ENCODE peak calls at places on chromosome 7, in eight cellular contexts. One of them, this sample, is unnamed.

GRCh38 chr7:73718905-73719805 is at the start of gene STX1A:
- DNase-seq in H9: peak; percentile 67
- DNase-seq in GM23338: peak; percentile 82
- DNase-seq in A549: no peak
- DNase-seq in keratinocyte: no peak
- DNase-seq in mesendoderm: peak; percentile 55
- DNase-seq in SK-N-SH: peak; percentile 100
- DNase-seq in PC-9: no peak
- DNase-seq in this sample: peak; percentile 67

GRCh38 chr7:113008755-113009154 is 77.9 kb downstream of the GPR85 start:
- DNase-seq in H9: no peak
- DNase-seq in GM23338: no peak
- DNase-seq in A549: no peak
- DNase-seq in keratinocyte: no peak
- DNase-seq in mesendoderm: no peak
- DNase-seq in SK-N-SH: no peak
- DNase-seq in PC-9: no peak
- DNase-seq in this sample: no peak

GRCh38 chr7:151409555-151410404 is at the start of gene WDR86:
- DNase-seq in H9: peak; percentile 58
- DNase-seq in GM23338: peak; percentile 76
- DNase-seq in A549: no peak
- DNase-seq in keratinocyte: no peak
- DNase-seq in mesendoderm: peak; percentile 50
- DNase-seq in SK-N-SH: peak; percentile 98
- DNase-seq in PC-9: no peak
- DNase-seq in this sample: no peak

GRCh38 chr7:33888206-33888605 is 17.1 kb upstream of the BMPER start:
- DNase-seq in H9: peak; percentile 78
- DNase-seq in GM23338: peak; percentile 64
- DNase-seq in A549: no peak
- DNase-seq in keratinocyte: peak; percentile 81
- DNase-seq in mesendoderm: peak; percentile 99
- DNase-seq in SK-N-SH: no peak
- DNase-seq in PC-9: no peak
- DNase-seq in this sample: peak; percentile 62

GRCh38 chr7:159153511-159153910 is 8.8 kb upstream of the VIPR2 start:
- DNase-seq in H9: no peak
- DNase-seq in GM23338: no peak
- DNase-seq in A549: no peak
- DNase-seq in keratinocyte: no peak
- DNase-seq in mesendoderm: no peak
- DNase-seq in SK-N-SH: no peak
- DNase-seq in PC-9: no peak
- DNase-seq in this sample: no peak

GRCh38 chr7:36784991-36785940 is 61.0 kb upstream of the AOAH start:
- DNase-seq in H9: no peak
- DNase-seq in GM23338: no peak
- DNase-seq in A549: no peak
- DNase-seq in keratinocyte: peak; percentile 38
- DNase-seq in mesendoderm: no peak
- DNase-seq in SK-N-SH: no peak
- DNase-seq in PC-9: no peak
- DNase-seq in this sample: no peak

GRCh38 chr7:103504505-103505135 is 58.6 kb upstream of the SLC26A5 start:
- DNase-seq in H9: peak; percentile 31
- DNase-seq in GM23338: peak; percentile 16
- DNase-seq in A549: no peak
- DNase-seq in keratinocyte: no peak
- DNase-seq in mesendoderm: no peak
- DNase-seq in SK-N-SH: no peak
- DNase-seq in PC-9: no peak
- DNase-seq in this sample: no peak

GRCh38 chr7:82534687-82535086 is 91.1 kb upstream of the CACNA2D1 start:
- DNase-seq in H9: no peak
- DNase-seq in GM23338: no peak
- DNase-seq in A549: no peak
- DNase-seq in keratinocyte: no peak
- DNase-seq in mesendoderm: no peak
- DNase-seq in SK-N-SH: no peak
- DNase-seq in PC-9: peak; percentile 94
- DNase-seq in this sample: peak; percentile 17

GRCh38 chr7:87000344-87000743 is 59.1 kb downstream of the ELAPOR2 start:
- DNase-seq in H9: no peak
- DNase-seq in GM23338: no peak
- DNase-seq in A549: no peak
- DNase-seq in keratinocyte: no peak
- DNase-seq in mesendoderm: no peak
- DNase-seq in SK-N-SH: no peak
- DNase-seq in PC-9: no peak
- DNase-seq in this sample: peak; percentile 36

GRCh38 chr7:47570649-47571050 is 11.3 kb downstream of the TNS3 start:
- DNase-seq in H9: no peak
- DNase-seq in GM23338: no peak
- DNase-seq in A549: no peak
- DNase-seq in keratinocyte: no peak
- DNase-seq in mesendoderm: no peak
- DNase-seq in SK-N-SH: no peak
- DNase-seq in PC-9: no peak
- DNase-seq in this sample: peak; percentile 56

GRCh38 chr7:131226116-131226562 is 101.5 kb upstream of the MKLN1 start:
- DNase-seq in H9: no peak
- DNase-seq in GM23338: no peak
- DNase-seq in A549: no peak
- DNase-seq in keratinocyte: no peak
- DNase-seq in mesendoderm: no peak
- DNase-seq in SK-N-SH: no peak
- DNase-seq in PC-9: no peak
- DNase-seq in this sample: peak; percentile 81

GRCh38 chr7:80244206-80244956 is 109.8 kb downstream of the GNAI1 start:
- DNase-seq in H9: no peak
- DNase-seq in GM23338: no peak
- DNase-seq in A549: no peak
- DNase-seq in keratinocyte: no peak
- DNase-seq in mesendoderm: no peak
- DNase-seq in SK-N-SH: no peak
- DNase-seq in PC-9: no peak
- DNase-seq in this sample: peak; percentile 85

GRCh38 chr7:65746398-65746669 is 126.5 kb upstream of the VKORC1L1 start:
- DNase-seq in H9: no peak
- DNase-seq in GM23338: no peak
- DNase-seq in A549: peak; percentile 23
- DNase-seq in keratinocyte: no peak
- DNase-seq in mesendoderm: no peak
- DNase-seq in SK-N-SH: no peak
- DNase-seq in PC-9: no peak
- DNase-seq in this sample: peak; percentile 20

GRCh38 chr7:129118976-129119375 is 25.5 kb upstream of the TSPAN33 start:
- DNase-seq in H9: no peak
- DNase-seq in GM23338: no peak
- DNase-seq in A549: no peak
- DNase-seq in keratinocyte: no peak
- DNase-seq in mesendoderm: no peak
- DNase-seq in SK-N-SH: no peak
- DNase-seq in PC-9: no peak
- DNase-seq in this sample: no peak

GRCh38 chr7:33517191-33517590 is 387.8 kb downstream of the BBS9 start:
- DNase-seq in H9: no peak
- DNase-seq in GM23338: no peak
- DNase-seq in A549: no peak
- DNase-seq in keratinocyte: no peak
- DNase-seq in mesendoderm: no peak
- DNase-seq in SK-N-SH: no peak
- DNase-seq in PC-9: no peak
- DNase-seq in this sample: no peak

GRCh38 chr7:96521068-96521629 is 188.5 kb downstream of the SEM1 start:
- DNase-seq in H9: no peak
- DNase-seq in GM23338: no peak
- DNase-seq in A549: no peak
- DNase-seq in keratinocyte: no peak
- DNase-seq in mesendoderm: no peak
- DNase-seq in SK-N-SH: peak; percentile 44
- DNase-seq in PC-9: no peak
- DNase-seq in this sample: no peak

GRCh38 chr7:75686551-75686950 is 52.2 kb downstream of the HIP1 start:
- DNase-seq in H9: no peak
- DNase-seq in GM23338: no peak
- DNase-seq in A549: no peak
- DNase-seq in keratinocyte: no peak
- DNase-seq in mesendoderm: no peak
- DNase-seq in SK-N-SH: no peak
- DNase-seq in PC-9: no peak
- DNase-seq in this sample: no peak

GRCh38 chr7:41824284-41824683 is 121.4 kb upstream of the INHBA start:
- DNase-seq in H9: no peak
- DNase-seq in GM23338: no peak
- DNase-seq in A549: no peak
- DNase-seq in keratinocyte: no peak
- DNase-seq in mesendoderm: no peak
- DNase-seq in SK-N-SH: no peak
- DNase-seq in PC-9: no peak
- DNase-seq in this sample: no peak

GRCh38 chr7:820341-820740 is 11.9 kb upstream of the SUN1 start:
- DNase-seq in H9: no peak
- DNase-seq in GM23338: no peak
- DNase-seq in A549: no peak
- DNase-seq in keratinocyte: no peak
- DNase-seq in mesendoderm: no peak
- DNase-seq in SK-N-SH: no peak
- DNase-seq in PC-9: no peak
- DNase-seq in this sample: no peak
- H3K4me2 ChIP-seq in H9: no peak overlapping the region
- H3K4me2 ChIP-seq in GM23338: no peak overlapping the region
- H3K4me2 ChIP-seq in A549: no peak overlapping the region
- H3K4me2 ChIP-seq in keratinocyte: no peak overlapping the region
- H3K4me2 ChIP-seq in mesendoderm: no peak overlapping the region
- H3K4me2 ChIP-seq in SK-N-SH: no peak overlapping the region
- H3K4me2 ChIP-seq in PC-9: no peak overlapping the region
- H3K4me2 ChIP-seq in this sample: no peak overlapping the region

GRCh38 chr7:100369105-100369504 is 4.2 kb upstream of the PILRA start:
- DNase-seq in H9: no peak
- DNase-seq in GM23338: no peak
- DNase-seq in A549: no peak
- DNase-seq in keratinocyte: no peak
- DNase-seq in mesendoderm: no peak
- DNase-seq in SK-N-SH: no peak
- DNase-seq in PC-9: no peak
- DNase-seq in this sample: no peak
- H3K4me2 ChIP-seq in H9: no peak overlapping the region
- H3K4me2 ChIP-seq in GM23338: no peak overlapping the region
- H3K4me2 ChIP-seq in A549: no peak overlapping the region
- H3K4me2 ChIP-seq in keratinocyte: no peak overlapping the region
- H3K4me2 ChIP-seq in mesendoderm: no peak overlapping the region
- H3K4me2 ChIP-seq in SK-N-SH: no peak overlapping the region
- H3K4me2 ChIP-seq in PC-9: no peak overlapping the region
- H3K4me2 ChIP-seq in this sample: no peak overlapping the region

GRCh38 chr7:98066208-98066607 is 40.5 kb upstream of the LMTK2 start:
- DNase-seq in H9: no peak
- DNase-seq in GM23338: no peak
- DNase-seq in A549: no peak
- DNase-seq in keratinocyte: no peak
- DNase-seq in mesendoderm: no peak
- DNase-seq in SK-N-SH: no peak
- DNase-seq in PC-9: no peak
- DNase-seq in this sample: no peak

GRCh38 chr7:98064233-98064632 is 42.4 kb upstream of the LMTK2 start:
- DNase-seq in H9: no peak
- DNase-seq in GM23338: no peak
- DNase-seq in A549: no peak
- DNase-seq in keratinocyte: no peak
- DNase-seq in mesendoderm: no peak
- DNase-seq in SK-N-SH: no peak
- DNase-seq in PC-9: no peak
- DNase-seq in this sample: no peak

GRCh38 chr7:98066934-98067507 is 39.6 kb upstream of the LMTK2 start:
- DNase-seq in H9: no peak
- DNase-seq in GM23338: no peak
- DNase-seq in A549: no peak
- DNase-seq in keratinocyte: no peak
- DNase-seq in mesendoderm: peak; percentile 47
- DNase-seq in SK-N-SH: no peak
- DNase-seq in PC-9: peak; percentile 50
- DNase-seq in this sample: no peak
- H3K4me2 ChIP-seq in H9: no peak overlapping the region
- H3K4me2 ChIP-seq in GM23338: no peak overlapping the region
- H3K4me2 ChIP-seq in A549: peak overlapping the region; percentile 40
- H3K4me2 ChIP-seq in keratinocyte: no peak overlapping the region
- H3K4me2 ChIP-seq in mesendoderm: no peak overlapping the region
- H3K4me2 ChIP-seq in SK-N-SH: no peak overlapping the region
- H3K4me2 ChIP-seq in PC-9: no peak overlapping the region
- H3K4me2 ChIP-seq in this sample: no peak overlapping the region

DNA sequence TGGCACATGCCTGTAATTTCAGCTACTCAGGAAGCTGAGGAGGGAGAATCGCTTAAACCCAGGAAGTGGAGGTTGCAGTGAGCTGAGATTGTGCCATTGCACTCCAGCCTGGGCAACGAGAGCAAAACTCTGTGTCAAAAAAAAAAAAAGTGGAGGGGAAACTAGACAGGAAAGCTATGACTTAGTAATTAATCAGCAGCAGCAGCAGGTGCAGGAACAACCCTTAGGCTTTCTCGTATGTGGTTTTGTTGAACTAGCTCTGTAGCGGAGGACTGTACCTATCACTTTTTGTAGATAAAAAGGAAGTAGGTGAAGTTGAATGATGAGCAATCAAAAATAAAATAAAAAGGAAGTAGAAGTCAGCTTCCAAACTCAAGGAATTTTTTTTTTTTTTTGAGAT is 76.9 kb upstream of the KMT2C start:
- DNase-seq in H9: no peak
- DNase-seq in GM23338: no peak
- DNase-seq in A549: no peak
- DNase-seq in keratinocyte: no peak
- DNase-seq in mesendoderm: no peak
- DNase-seq in SK-N-SH: no peak
- DNase-seq in PC-9: peak; percentile 66
- DNase-seq in this sample: no peak
- H3K4me2 ChIP-seq in H9: no peak overlapping the region
- H3K4me2 ChIP-seq in GM23338: no peak overlapping the region
- H3K4me2 ChIP-seq in A549: no peak overlapping the region
- H3K4me2 ChIP-seq in keratinocyte: no peak overlapping the region
- H3K4me2 ChIP-seq in mesendoderm: no peak overlapping the region
- H3K4me2 ChIP-seq in SK-N-SH: no peak overlapping the region
- H3K4me2 ChIP-seq in PC-9: peak overlapping the region; percentile 30
- H3K4me2 ChIP-seq in this sample: no peak overlapping the region